ENCODE peak calls at places on chromosomes 2 and 18, in six cellular contexts. One of them, this sample, is unnamed. For H3K4me1, the result is how much of the 10 kb centered on the place peaks cover.

GRCh38 chr2:175030380-175031271 is 25.4 kb upstream of the CHN1 start:
- DNase-seq in thyroid gland: no peak
- DNase-seq in psoas muscle: peak
- DNase-seq in heart left ventricle: no peak
- DNase-seq in MM.1S: peak
- DNase-seq in A673: peak
- DNase-seq in this sample: no peak

GRCh38 chr2:237896507-237896892 is 37.1 kb downstream of the RAMP1 start:
- DNase-seq in psoas muscle: no peak
- DNase-seq in heart left ventricle: no peak
- DNase-seq in MM.1S: no peak
- DNase-seq in A673: no peak
- DNase-seq in thyroid gland: no peak
- DNase-seq in this sample: no peak

GRCh38 chr2:215917953-215918620 is 95.3 kb downstream of the MREG start:
- DNase-seq in heart left ventricle: no peak
- DNase-seq in thyroid gland: no peak
- DNase-seq in MM.1S: peak
- DNase-seq in A673: peak
- DNase-seq in psoas muscle: no peak
- DNase-seq in this sample: no peak

GRCh38 chr2:197514754-197515153 is 1.1 kb upstream of the MOB4 start:
- DNase-seq in A673: no peak
- DNase-seq in heart left ventricle: no peak
- DNase-seq in thyroid gland: no peak
- DNase-seq in psoas muscle: no peak
- DNase-seq in MM.1S: no peak
- DNase-seq in this sample: no peak

GRCh38 chr2:10538224-10538894 is 90.2 kb upstream of the ODC1 start:
- DNase-seq in heart left ventricle: no peak
- DNase-seq in MM.1S: no peak
- DNase-seq in A673: no peak
- DNase-seq in psoas muscle: no peak
- DNase-seq in thyroid gland: no peak
- DNase-seq in this sample: no peak

GRCh38 chr18:45009766-45010165 is 329.1 kb downstream of the SETBP1 start:
- DNase-seq in psoas muscle: no peak
- DNase-seq in MM.1S: no peak
- DNase-seq in heart left ventricle: no peak
- DNase-seq in A673: no peak
- DNase-seq in thyroid gland: no peak
- DNase-seq in this sample: no peak

GRCh38 chr2:225889452-225889851 is 489.9 kb downstream of the NYAP2 start:
- DNase-seq in heart left ventricle: no peak
- DNase-seq in MM.1S: peak
- DNase-seq in psoas muscle: no peak
- DNase-seq in thyroid gland: peak
- DNase-seq in A673: peak
- DNase-seq in this sample: no peak

GRCh38 chr2:177832611-177833133 is 239.9 kb downstream of the PDE11A start:
- DNase-seq in heart left ventricle: no peak
- DNase-seq in MM.1S: no peak
- DNase-seq in A673: no peak
- DNase-seq in psoas muscle: no peak
- DNase-seq in thyroid gland: peak
- DNase-seq in this sample: no peak

GRCh38 chr2:70984228-70984575 is 5.8 kb downstream of the ANKRD53 start:
- DNase-seq in heart left ventricle: no peak
- DNase-seq in A673: no peak
- DNase-seq in MM.1S: no peak
- DNase-seq in thyroid gland: no peak
- DNase-seq in psoas muscle: no peak
- DNase-seq in this sample: no peak

GRCh38 chr2:152542995-152543481 is 174.2 kb downstream of the PRPF40A start:
- DNase-seq in MM.1S: no peak
- DNase-seq in thyroid gland: peak
- DNase-seq in psoas muscle: no peak
- DNase-seq in A673: peak
- DNase-seq in heart left ventricle: no peak
- DNase-seq in this sample: no peak

GRCh38 chr2:162478721-162479129 is 134.8 kb downstream of the GCA start:
- DNase-seq in MM.1S: no peak
- DNase-seq in heart left ventricle: no peak
- DNase-seq in A673: no peak
- DNase-seq in psoas muscle: no peak
- DNase-seq in thyroid gland: no peak
- DNase-seq in this sample: no peak

GRCh38 chr2:54986266-54986665 is 64.0 kb downstream of the RTN4 start:
- DNase-seq in psoas muscle: no peak
- DNase-seq in MM.1S: no peak
- DNase-seq in heart left ventricle: no peak
- DNase-seq in thyroid gland: no peak
- DNase-seq in A673: no peak
- DNase-seq in this sample: no peak

GRCh38 chr2:161943012-161943411 is 131.0 kb downstream of the DPP4 start:
- DNase-seq in MM.1S: no peak
- DNase-seq in psoas muscle: no peak
- DNase-seq in A673: no peak
- DNase-seq in heart left ventricle: no peak
- DNase-seq in thyroid gland: no peak
- DNase-seq in this sample: no peak

GRCh38 chr2:28981016-28981441 is at the start of gene TOGARAM2:
- DNase-seq in psoas muscle: no peak
- DNase-seq in MM.1S: no peak
- DNase-seq in thyroid gland: peak
- DNase-seq in heart left ventricle: peak
- DNase-seq in A673: no peak
- DNase-seq in this sample: no peak

GRCh38 chr2:1910562-1911256 is 166.4 kb upstream of the PXDN start:
- DNase-seq in thyroid gland: no peak
- DNase-seq in A673: peak
- DNase-seq in heart left ventricle: no peak
- DNase-seq in MM.1S: no peak
- DNase-seq in psoas muscle: no peak
- DNase-seq in this sample: peak

GRCh38 chr2:227728035-227728434 is at the start of gene SCYGR7:
- DNase-seq in heart left ventricle: no peak
- DNase-seq in A673: no peak
- DNase-seq in MM.1S: no peak
- DNase-seq in psoas muscle: no peak
- DNase-seq in thyroid gland: no peak
- DNase-seq in this sample: no peak

GRCh38 chr2:180524458-180524857 is 455.9 kb upstream of the UBE2E3 start:
- DNase-seq in thyroid gland: no peak
- DNase-seq in psoas muscle: no peak
- DNase-seq in heart left ventricle: no peak
- DNase-seq in MM.1S: no peak
- DNase-seq in A673: no peak
- DNase-seq in this sample: no peak
- TF ChIP-seq CTCF in thyroid gland: no peak
- TF ChIP-seq CTCF in psoas muscle: no peak
- TF ChIP-seq CTCF in heart left ventricle: no peak
- TF ChIP-seq CTCF in MM.1S: no peak
- TF ChIP-seq CTCF in A673: no peak
- TF ChIP-seq CTCF in this sample: no peak

GRCh38 chr2:96146881-96147592 is 1.8 kb upstream of the DUSP2 start:
- DNase-seq in heart left ventricle: peak
- DNase-seq in A673: no peak
- DNase-seq in psoas muscle: peak
- DNase-seq in thyroid gland: peak
- DNase-seq in MM.1S: no peak
- DNase-seq in this sample: no peak

GRCh38 chr2:96146151-96146880 is 1.1 kb upstream of the DUSP2 start:
- DNase-seq in heart left ventricle: peak
- DNase-seq in A673: no peak
- DNase-seq in MM.1S: peak
- DNase-seq in psoas muscle: peak
- DNase-seq in thyroid gland: peak
- DNase-seq in this sample: no peak

GRCh38 chr2:96150007-96150406 is 4.8 kb upstream of the DUSP2 start:
- DNase-seq in A673: no peak
- DNase-seq in psoas muscle: no peak
- DNase-seq in MM.1S: no peak
- DNase-seq in thyroid gland: no peak
- DNase-seq in heart left ventricle: no peak
- DNase-seq in this sample: no peak

GRCh38 chr2:96147593-96148201 is 2.5 kb upstream of the DUSP2 start:
- DNase-seq in thyroid gland: no peak
- DNase-seq in psoas muscle: no peak
- DNase-seq in heart left ventricle: no peak
- DNase-seq in MM.1S: no peak
- DNase-seq in A673: no peak
- DNase-seq in this sample: no peak

DNA sequence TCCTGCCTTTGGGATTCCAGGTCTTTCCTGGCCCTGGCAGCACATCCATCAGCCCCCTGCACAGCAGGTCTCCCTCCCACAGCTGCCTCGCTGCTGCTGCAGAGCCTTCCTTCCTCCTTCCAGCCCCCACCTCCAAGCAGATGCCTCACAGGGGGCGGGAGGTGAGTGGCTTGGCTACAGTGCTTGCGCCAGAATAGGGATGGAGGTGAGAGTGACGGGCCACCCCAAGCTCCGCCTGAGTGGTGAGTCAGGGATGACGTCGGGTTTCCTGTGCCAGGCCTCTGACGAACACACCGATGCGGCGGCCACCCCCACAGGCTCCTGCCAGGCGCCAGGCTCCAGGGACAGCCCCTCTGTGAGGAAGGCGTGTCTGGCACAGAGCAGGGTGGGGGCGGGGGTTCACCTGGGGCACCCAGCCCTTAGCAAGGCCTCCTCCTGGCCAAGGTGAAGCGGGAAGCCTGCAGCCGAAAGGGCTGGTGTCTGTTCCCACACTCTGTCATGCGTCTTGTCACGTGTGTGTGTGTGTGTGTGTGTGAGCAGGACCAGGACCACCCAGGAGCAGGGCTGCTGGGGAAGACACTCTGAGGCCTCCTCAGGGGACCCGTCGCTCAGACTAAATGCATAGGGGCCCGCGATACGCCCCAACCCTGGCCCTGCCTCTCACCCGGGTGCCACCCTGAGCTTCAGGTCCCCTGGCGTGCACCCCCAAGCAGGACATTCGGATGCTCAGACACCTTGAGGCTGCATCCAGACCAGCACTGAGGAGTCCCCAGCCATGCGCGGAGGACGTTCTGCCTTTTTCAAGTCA is 3.4 kb upstream of the DUSP2 start:
- DNase-seq in A673: peak
- DNase-seq in psoas muscle: peak
- DNase-seq in MM.1S: no peak
- DNase-seq in thyroid gland: peak
- DNase-seq in heart left ventricle: peak
- DNase-seq in this sample: peak
- H3K4me1 ChIP-seq in A673: under half
- H3K4me1 ChIP-seq in psoas muscle: under half
- H3K4me1 ChIP-seq in MM.1S: under half
- H3K4me1 ChIP-seq in thyroid gland: under half
- H3K4me1 ChIP-seq in heart left ventricle: under half
- H3K4me1 ChIP-seq in this sample: under half

DNA sequence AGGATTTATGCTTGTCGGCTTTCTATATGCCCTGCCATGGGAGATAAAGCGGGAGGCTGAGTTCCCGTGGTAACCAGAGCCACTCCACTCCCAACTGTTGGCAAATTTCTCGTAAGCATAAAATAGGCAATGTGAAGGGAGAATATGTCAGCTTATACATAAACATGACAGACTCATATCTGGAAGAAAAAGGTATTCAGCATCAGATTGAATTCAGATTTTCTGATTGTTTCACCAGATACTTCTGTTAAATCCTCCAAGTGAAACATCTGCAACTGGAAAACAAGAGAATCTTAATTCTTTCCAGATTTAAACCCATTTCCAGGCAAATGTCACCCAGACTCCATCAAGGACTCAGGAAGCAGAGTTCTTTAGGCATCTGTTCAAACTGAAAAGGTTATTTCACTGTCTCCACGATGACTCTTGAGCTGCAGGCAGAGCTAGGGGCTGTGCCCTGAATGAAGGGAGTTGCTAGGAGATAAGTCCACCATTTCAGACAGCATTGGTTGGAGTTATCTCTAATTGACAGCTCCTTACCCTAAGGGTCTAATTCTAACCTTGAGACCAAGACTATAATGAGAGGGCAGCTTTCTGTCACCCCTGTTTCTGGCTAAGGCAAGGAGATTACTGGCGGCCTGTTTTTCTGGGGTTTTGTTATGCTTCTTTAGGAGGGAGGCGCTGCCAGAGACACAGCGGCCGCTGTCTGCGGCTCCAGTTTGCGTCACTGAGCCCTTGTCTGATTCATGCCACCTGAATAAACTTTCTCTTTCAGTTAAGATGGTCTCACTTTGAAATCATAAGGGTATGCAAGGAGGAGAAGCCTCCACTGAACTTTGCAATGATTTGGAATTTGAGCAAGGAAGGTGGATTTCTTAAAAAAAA is 381.3 kb downstream of the SOX11 start:
- DNase-seq in thyroid gland: peak
- DNase-seq in MM.1S: no peak
- DNase-seq in A673: no peak
- DNase-seq in heart left ventricle: no peak
- DNase-seq in psoas muscle: no peak
- DNase-seq in this sample: no peak
- TF ChIP-seq CTCF in thyroid gland: no peak
- TF ChIP-seq CTCF in MM.1S: no peak
- TF ChIP-seq CTCF in A673: no peak
- TF ChIP-seq CTCF in heart left ventricle: no peak
- TF ChIP-seq CTCF in psoas muscle: no peak
- TF ChIP-seq CTCF in this sample: no peak

GRCh38 chr2:191169456-191170300 is 18.9 kb upstream of the STAT4 start:
- DNase-seq in heart left ventricle: no peak
- DNase-seq in MM.1S: no peak
- DNase-seq in psoas muscle: no peak
- DNase-seq in A673: no peak
- DNase-seq in thyroid gland: peak
- DNase-seq in this sample: no peak

GRCh38 chr2:191166756-191167445 is 16.1 kb upstream of the STAT4 start:
- DNase-seq in thyroid gland: no peak
- DNase-seq in heart left ventricle: no peak
- DNase-seq in psoas muscle: no peak
- DNase-seq in MM.1S: no peak
- DNase-seq in A673: no peak
- DNase-seq in this sample: no peak

GRCh38 chr2:191166111-191166755 is 15.4 kb upstream of the STAT4 start:
- DNase-seq in MM.1S: no peak
- DNase-seq in heart left ventricle: no peak
- DNase-seq in A673: peak
- DNase-seq in psoas muscle: no peak
- DNase-seq in thyroid gland: no peak
- DNase-seq in this sample: no peak

GRCh38 chr2:191170301-191170636 is 19.5 kb upstream of the STAT4 start:
- DNase-seq in thyroid gland: no peak
- DNase-seq in MM.1S: no peak
- DNase-seq in heart left ventricle: no peak
- DNase-seq in A673: no peak
- DNase-seq in psoas muscle: no peak
- DNase-seq in this sample: no peak

DNA sequence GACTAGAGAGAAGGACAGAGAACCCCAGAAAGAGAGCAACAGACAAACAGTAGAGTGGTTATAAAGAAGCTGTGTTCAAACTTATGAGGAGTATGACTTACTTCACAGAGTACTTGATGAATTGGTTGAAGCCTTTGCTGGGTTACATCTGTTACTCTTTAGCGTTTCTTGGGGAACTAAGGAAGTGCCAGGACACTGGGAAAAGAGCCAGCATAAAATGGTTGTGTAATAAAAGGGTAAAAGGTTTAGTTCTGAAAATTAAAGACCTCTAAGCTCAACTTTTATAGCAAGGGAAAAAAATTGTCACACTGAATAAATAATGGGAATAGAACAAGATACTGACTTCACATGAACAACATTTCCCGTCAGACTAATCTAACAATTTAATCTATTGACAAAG is 17.0 kb upstream of the STAT4 start:
- DNase-seq in psoas muscle: no peak
- DNase-seq in MM.1S: no peak
- DNase-seq in heart left ventricle: no peak
- DNase-seq in thyroid gland: no peak
- DNase-seq in A673: peak
- DNase-seq in this sample: no peak
- H3K4me1 ChIP-seq in psoas muscle: under half
- H3K4me1 ChIP-seq in MM.1S: under half
- H3K4me1 ChIP-seq in heart left ventricle: under half
- H3K4me1 ChIP-seq in thyroid gland: under half
- H3K4me1 ChIP-seq in A673: under half
- H3K4me1 ChIP-seq in this sample: half or more

This sample was measured in right atrium auricular region.